ENCODE peak calls at places on chromosomes 2 and 18, in seven cellular contexts. One of them, this sample, is unnamed.

GRCh38 chr2:212227755-212228154 is 310.8 kb downstream of the ERBB4 start:
- DNase-seq in kidney: no peak
- DNase-seq in mucosa of descending colon: peak
- DNase-seq in AG04450: peak
- DNase-seq in heart right ventricle: peak
- DNase-seq in endothelial cell of umbilical vein: peak
- DNase-seq in K562: no peak
- DNase-seq in this sample: peak

GRCh38 chr2:175309799-175310198 is 128.3 kb upstream of the ATP5MC3 start:
- DNase-seq in mucosa of descending colon: peak
- DNase-seq in AG04450: no peak
- DNase-seq in endothelial cell of umbilical vein: peak
- DNase-seq in heart right ventricle: peak
- DNase-seq in K562: peak
- DNase-seq in kidney: no peak
- DNase-seq in this sample: peak

GRCh38 chr2:113962692-113963480 is 73.0 kb downstream of the ACTR3 start:
- DNase-seq in heart right ventricle: no peak
- DNase-seq in endothelial cell of umbilical vein: no peak
- DNase-seq in kidney: no peak
- DNase-seq in AG04450: peak
- DNase-seq in mucosa of descending colon: no peak
- DNase-seq in K562: no peak
- DNase-seq in this sample: peak

GRCh38 chr2:230866704-230867561 is 2.2 kb downstream of the ITM2C start:
- DNase-seq in K562: no peak
- DNase-seq in mucosa of descending colon: peak
- DNase-seq in heart right ventricle: no peak
- DNase-seq in kidney: no peak
- DNase-seq in AG04450: no peak
- DNase-seq in endothelial cell of umbilical vein: peak
- DNase-seq in this sample: peak

GRCh38 chr2:236119003-236119402 is 49.2 kb downstream of the GBX2 start:
- DNase-seq in mucosa of descending colon: no peak
- DNase-seq in AG04450: no peak
- DNase-seq in kidney: no peak
- DNase-seq in heart right ventricle: no peak
- DNase-seq in endothelial cell of umbilical vein: no peak
- DNase-seq in K562: no peak
- DNase-seq in this sample: no peak

GRCh38 chr2:215598376-215598975 is 162.6 kb upstream of the FN1 start:
- DNase-seq in K562: peak
- DNase-seq in AG04450: peak
- DNase-seq in heart right ventricle: no peak
- DNase-seq in endothelial cell of umbilical vein: no peak
- DNase-seq in kidney: no peak
- DNase-seq in mucosa of descending colon: no peak
- DNase-seq in this sample: peak

GRCh38 chr18:31565782-31566512 is 25.7 kb upstream of the TTR start:
- DNase-seq in AG04450: no peak
- DNase-seq in endothelial cell of umbilical vein: no peak
- DNase-seq in kidney: no peak
- DNase-seq in mucosa of descending colon: peak
- DNase-seq in K562: no peak
- DNase-seq in heart right ventricle: no peak
- DNase-seq in this sample: no peak

GRCh38 chr2:149409506-149409905 is 79.1 kb downstream of the LYPD6 start:
- DNase-seq in endothelial cell of umbilical vein: no peak
- DNase-seq in heart right ventricle: no peak
- DNase-seq in kidney: no peak
- DNase-seq in K562: no peak
- DNase-seq in mucosa of descending colon: no peak
- DNase-seq in AG04450: no peak
- DNase-seq in this sample: no peak

GRCh38 chr2:64610456-64610855 is 43.3 kb downstream of the SERTAD2 start:
- DNase-seq in endothelial cell of umbilical vein: no peak
- DNase-seq in K562: no peak
- DNase-seq in mucosa of descending colon: no peak
- DNase-seq in heart right ventricle: no peak
- DNase-seq in kidney: no peak
- DNase-seq in AG04450: no peak
- DNase-seq in this sample: no peak

GRCh38 chr18:71045331-71046065 is 756.7 kb downstream of the SOCS6 start:
- DNase-seq in AG04450: no peak
- DNase-seq in mucosa of descending colon: no peak
- DNase-seq in endothelial cell of umbilical vein: peak
- DNase-seq in K562: no peak
- DNase-seq in kidney: no peak
- DNase-seq in heart right ventricle: no peak
- DNase-seq in this sample: no peak

GRCh38 chr2:154455201-154455600 is 243.3 kb upstream of the KCNJ3 start:
- DNase-seq in mucosa of descending colon: no peak
- DNase-seq in K562: no peak
- DNase-seq in AG04450: no peak
- DNase-seq in kidney: no peak
- DNase-seq in heart right ventricle: no peak
- DNase-seq in endothelial cell of umbilical vein: no peak
- DNase-seq in this sample: peak

GRCh38 chr2:72145658-72146329 is 1.9 kb downstream of the CYP26B1 start:
- DNase-seq in endothelial cell of umbilical vein: no peak
- DNase-seq in K562: no peak
- DNase-seq in mucosa of descending colon: no peak
- DNase-seq in AG04450: no peak
- DNase-seq in heart right ventricle: no peak
- DNase-seq in kidney: peak
- DNase-seq in this sample: no peak

GRCh38 chr18:79378416-79379250 is 17.1 kb upstream of the NFATC1 start:
- DNase-seq in heart right ventricle: peak
- DNase-seq in mucosa of descending colon: peak
- DNase-seq in K562: peak
- DNase-seq in kidney: peak
- DNase-seq in AG04450: no peak
- DNase-seq in endothelial cell of umbilical vein: peak
- DNase-seq in this sample: peak

DNA sequence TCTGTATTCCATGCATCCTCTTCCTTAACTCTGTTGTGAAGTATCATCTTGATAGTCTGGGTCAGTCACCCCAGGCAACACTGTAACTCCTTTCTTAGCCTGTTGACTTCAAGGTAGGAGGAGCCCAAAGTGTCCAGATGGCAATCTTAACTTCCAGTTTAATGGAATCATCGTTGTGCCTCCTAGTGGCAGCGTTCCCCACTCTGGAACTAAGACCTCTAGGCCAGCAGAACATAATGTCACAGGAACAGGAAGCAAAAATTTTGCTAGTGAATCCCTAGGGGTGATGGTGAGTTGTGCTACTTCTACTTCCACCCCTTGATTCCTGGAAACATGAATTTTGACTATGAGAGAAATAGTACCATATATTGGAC is 11.7 kb downstream of the SGPP2 start:
- DNase-seq in heart right ventricle: no peak
- DNase-seq in endothelial cell of umbilical vein: no peak
- DNase-seq in mucosa of descending colon: no peak
- DNase-seq in kidney: no peak
- DNase-seq in K562: peak
- DNase-seq in AG04450: no peak
- DNase-seq in this sample: no peak
- TF ChIP-seq CTCF in heart right ventricle: no peak
- TF ChIP-seq CTCF in endothelial cell of umbilical vein: no peak
- TF ChIP-seq CTCF in mucosa of descending colon: no peak
- TF ChIP-seq CTCF in kidney: no peak
- TF ChIP-seq CTCF in K562: no peak
- TF ChIP-seq CTCF in AG04450: no peak
- TF ChIP-seq CTCF in this sample: no peak

GRCh38 chr2:39581866-39582265 is 83.9 kb upstream of the TMEM178A start:
- DNase-seq in K562: no peak
- DNase-seq in heart right ventricle: no peak
- DNase-seq in mucosa of descending colon: no peak
- DNase-seq in kidney: no peak
- DNase-seq in AG04450: no peak
- DNase-seq in endothelial cell of umbilical vein: no peak
- DNase-seq in this sample: no peak
- H3K4me3 ChIP-seq in K562: no peak
- H3K4me3 ChIP-seq in heart right ventricle: no peak
- H3K4me3 ChIP-seq in mucosa of descending colon: no peak
- H3K4me3 ChIP-seq in kidney: no peak
- H3K4me3 ChIP-seq in AG04450: no peak
- H3K4me3 ChIP-seq in endothelial cell of umbilical vein: no peak
- H3K4me3 ChIP-seq in this sample: no peak

GRCh38 chr2:117770696-117771095 is 43.8 kb upstream of the DDX18 start:
- DNase-seq in endothelial cell of umbilical vein: no peak
- DNase-seq in mucosa of descending colon: no peak
- DNase-seq in heart right ventricle: no peak
- DNase-seq in K562: no peak
- DNase-seq in kidney: no peak
- DNase-seq in AG04450: no peak
- DNase-seq in this sample: no peak

GRCh38 chr2:117776888-117777287 is 37.6 kb upstream of the DDX18 start:
- DNase-seq in AG04450: no peak
- DNase-seq in K562: no peak
- DNase-seq in mucosa of descending colon: no peak
- DNase-seq in endothelial cell of umbilical vein: no peak
- DNase-seq in kidney: no peak
- DNase-seq in heart right ventricle: no peak
- DNase-seq in this sample: no peak

GRCh38 chr2:117774716-117775115 is 39.8 kb upstream of the DDX18 start:
- DNase-seq in mucosa of descending colon: no peak
- DNase-seq in heart right ventricle: no peak
- DNase-seq in kidney: no peak
- DNase-seq in AG04450: no peak
- DNase-seq in endothelial cell of umbilical vein: no peak
- DNase-seq in K562: no peak
- DNase-seq in this sample: no peak

GRCh38 chr2:117775820-117776219 is 38.7 kb upstream of the DDX18 start:
- DNase-seq in AG04450: no peak
- DNase-seq in mucosa of descending colon: no peak
- DNase-seq in heart right ventricle: no peak
- DNase-seq in K562: no peak
- DNase-seq in kidney: no peak
- DNase-seq in endothelial cell of umbilical vein: no peak
- DNase-seq in this sample: no peak

DNA sequence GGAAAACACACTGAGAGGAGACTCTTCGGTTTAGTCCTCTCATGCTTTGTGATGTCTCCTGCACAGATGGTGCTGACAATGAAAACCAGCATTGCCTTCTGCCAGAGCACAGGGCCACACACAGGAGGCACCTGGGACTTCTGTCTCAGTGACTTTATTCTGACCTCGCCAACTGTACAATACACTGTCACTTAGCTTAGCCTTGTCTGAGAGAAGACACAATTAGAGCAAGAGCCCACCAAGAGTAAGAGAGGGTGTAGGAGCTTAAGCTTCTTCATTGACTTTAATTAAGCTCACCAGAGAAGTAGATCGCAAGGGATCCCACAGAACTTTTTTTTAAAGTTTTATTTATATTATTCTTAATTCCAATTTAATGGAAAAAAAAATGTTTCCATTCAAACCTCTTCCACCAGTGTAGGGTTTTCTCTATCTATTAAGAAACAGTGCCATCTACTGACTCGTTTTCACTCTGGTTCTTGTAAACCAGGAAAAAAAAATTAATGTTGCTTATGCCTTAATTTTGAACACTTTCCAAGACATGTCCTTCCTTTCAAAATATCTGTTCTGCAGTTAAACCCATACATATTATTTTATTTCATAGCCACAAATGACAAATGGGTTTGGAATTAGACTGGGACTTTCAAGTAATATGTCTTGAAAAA is 42.4 kb upstream of the DDX18 start:
- DNase-seq in K562: peak
- DNase-seq in heart right ventricle: no peak
- DNase-seq in AG04450: no peak
- DNase-seq in mucosa of descending colon: no peak
- DNase-seq in kidney: no peak
- DNase-seq in endothelial cell of umbilical vein: peak
- DNase-seq in this sample: peak
- TF ChIP-seq CTCF in K562: no peak
- TF ChIP-seq CTCF in heart right ventricle: peak
- TF ChIP-seq CTCF in AG04450: peak
- TF ChIP-seq CTCF in mucosa of descending colon: no peak
- TF ChIP-seq CTCF in kidney: peak
- TF ChIP-seq CTCF in endothelial cell of umbilical vein: no peak
- TF ChIP-seq CTCF in this sample: peak

GRCh38 chr2:15939556-15939853 is 845 bp upstream of the MYCN start:
- DNase-seq in AG04450: no peak
- DNase-seq in mucosa of descending colon: no peak
- DNase-seq in kidney: peak
- DNase-seq in K562: peak
- DNase-seq in endothelial cell of umbilical vein: no peak
- DNase-seq in heart right ventricle: no peak
- DNase-seq in this sample: no peak
- H3K4me3 ChIP-seq in AG04450: no peak
- H3K4me3 ChIP-seq in mucosa of descending colon: no peak
- H3K4me3 ChIP-seq in kidney: peak
- H3K4me3 ChIP-seq in K562: no peak
- H3K4me3 ChIP-seq in endothelial cell of umbilical vein: no peak
- H3K4me3 ChIP-seq in heart right ventricle: peak
- H3K4me3 ChIP-seq in this sample: no peak

GRCh38 chr2:196105956-196106355 is 37.3 kb upstream of the DNAH7 start:
- DNase-seq in AG04450: no peak
- DNase-seq in kidney: no peak
- DNase-seq in mucosa of descending colon: no peak
- DNase-seq in heart right ventricle: no peak
- DNase-seq in endothelial cell of umbilical vein: peak
- DNase-seq in K562: no peak
- DNase-seq in this sample: peak
- TF ChIP-seq CTCF in AG04450: no peak
- TF ChIP-seq CTCF in kidney: no peak
- TF ChIP-seq CTCF in mucosa of descending colon: no peak
- TF ChIP-seq CTCF in heart right ventricle: no peak
- TF ChIP-seq CTCF in endothelial cell of umbilical vein: no peak
- TF ChIP-seq CTCF in K562: no peak
- TF ChIP-seq CTCF in this sample: no peak

DNA sequence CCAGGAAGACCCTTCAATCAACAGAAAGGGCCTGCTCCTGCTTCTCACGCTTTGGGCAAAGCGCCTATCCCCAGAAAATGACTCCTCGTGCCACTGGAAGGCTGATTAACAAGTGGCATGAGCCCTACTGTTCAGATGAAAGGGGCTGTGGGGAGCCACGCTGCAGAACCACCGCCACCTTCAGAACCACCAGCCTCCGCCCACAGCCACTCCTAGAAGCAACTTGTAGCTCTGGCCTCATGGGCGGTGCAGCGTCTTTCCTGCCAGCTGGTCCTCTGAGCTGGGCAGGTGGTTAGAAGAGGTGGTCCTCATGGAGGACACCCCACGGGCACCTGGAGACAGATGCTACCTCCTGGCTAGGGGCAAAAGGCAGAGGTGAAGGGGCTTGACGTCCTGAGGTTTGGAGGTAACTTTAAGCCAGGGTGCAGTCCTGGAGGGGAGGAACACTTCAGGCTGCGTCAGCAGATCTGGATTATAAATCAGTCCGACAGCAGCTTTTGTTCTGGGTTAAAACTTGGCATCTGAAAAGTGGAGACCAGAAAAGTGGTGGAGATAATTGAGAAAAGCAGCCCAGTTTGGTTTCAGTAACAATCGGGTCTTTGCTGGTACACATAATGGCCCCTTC is 863 bp upstream of the SEMA4C start:
- DNase-seq in heart right ventricle: no peak
- DNase-seq in endothelial cell of umbilical vein: peak
- DNase-seq in K562: peak
- DNase-seq in AG04450: no peak
- DNase-seq in mucosa of descending colon: peak
- DNase-seq in kidney: peak
- DNase-seq in this sample: no peak
- H3K4me3 ChIP-seq in heart right ventricle: peak
- H3K4me3 ChIP-seq in endothelial cell of umbilical vein: peak
- H3K4me3 ChIP-seq in K562: peak
- H3K4me3 ChIP-seq in AG04450: peak
- H3K4me3 ChIP-seq in mucosa of descending colon: no peak
- H3K4me3 ChIP-seq in kidney: peak
- H3K4me3 ChIP-seq in this sample: peak

This sample was measured in AG10803.